ENCODE peak calls at places on chromosomes 7 and 10, in eight cellular contexts. N is astrocyte of the spinal cord, D is cardiac fibroblast, F is ovary, X is tibial artery, A is GM13977, S is heart left ventricle, C is fibroblast of mammary gland. Y is an unnamed sample.

GRCh38 chr10:63901916-63902315 is 380.7 kb downstream of the REEP3 start:
- DNase-seq in X (no peak), N (no peak), A (no peak), C (no peak), D (no peak), F (no peak), S (no peak), Y (peak; percentile 72)

GRCh38 chr10:128130051-128130450 is 3.8 kb upstream of the MKI67 start:
- DNase-seq in A (no peak), S (no peak), F (no peak), N (no peak), C (no peak), D (peak; percentile 26), X (no peak), Y (peak; percentile 69)

GRCh38 chr10:53606951-53607350 is 834.4 kb upstream of the MBL2 start:
- DNase-seq in F (no peak), N (no peak), D (no peak), X (no peak), A (no peak), C (no peak), S (no peak), Y (no peak)

GRCh38 chr7:139457153-139457946 is 26.1 kb downstream of the KLRG2 start:
- DNase-seq in X (no peak), F (no peak), A (no peak), N (no peak), D (peak; percentile 36), C (peak; percentile 22), S (no peak), Y (no peak)

GRCh38 chr7:79159040-79159664 is 294.3 kb downstream of the MAGI2 start:
- DNase-seq in C (no peak), D (no peak), N (no peak), S (no peak), F (no peak), X (no peak), A (no peak), Y (no peak)

GRCh38 chr7:136654406-136654805 is 214.0 kb upstream of the CHRM2 start:
- DNase-seq in F (no peak), S (no peak), D (no peak), A (no peak), N (peak; percentile 6), C (no peak), X (no peak), Y (no peak)

GRCh38 chr10:88428442-88428841 is 154.7 kb downstream of the RNLS start:
- DNase-seq in A (no peak), X (no peak), S (no peak), F (no peak), N (peak; percentile 9), C (peak; percentile 65), D (no peak), Y (peak; percentile 18)

GRCh38 chr10:21172774-21173432 is 275.8 kb upstream of the NEBL start:
- DNase-seq in A (peak; percentile 29), S (peak; percentile 41), C (no peak), N (no peak), D (peak; percentile 24), X (no peak), F (peak; percentile 24), Y (no peak)

GRCh38 chr10:103171278-103171677 is 21.8 kb downstream of the NT5C2 start:
- DNase-seq in X (no peak), F (no peak), A (no peak), C (no peak), D (no peak), N (no peak), S (no peak), Y (no peak)

GRCh38 chr7:12747687-12748306 is 60.4 kb downstream of the ARL4A start:
- DNase-seq in S (no peak), A (no peak), F (no peak), X (no peak), N (no peak), D (no peak), C (peak; percentile 67), Y (no peak)

GRCh38 chr10:86372785-86373239 is 6.2 kb upstream of the GRID1 start:
- DNase-seq in S (no peak), D (no peak), A (no peak), C (no peak), N (no peak), F (no peak), X (peak; percentile 45), Y (no peak)

GRCh38 chr10:4653160-4653559 is 172.8 kb upstream of the AKR1E2 start:
- DNase-seq in C (no peak), F (no peak), S (no peak), N (no peak), X (no peak), D (no peak), A (no peak), Y (no peak)

GRCh38 chr7:141585592-141586510 is 34.6 kb downstream of the AGK start:
- DNase-seq in F (no peak), S (no peak), A (peak; percentile 40), X (no peak), N (peak; percentile 97), D (peak; percentile 79), C (peak; percentile 93), Y (peak; percentile 87)

GRCh38 chr7:1458676-1459511 is at the start of gene MICALL2:
- DNase-seq in C (peak; percentile 89), A (peak; percentile 64), S (peak; percentile 87), F (peak; percentile 82), D (peak; percentile 86), X (peak; percentile 95), N (peak; percentile 88), Y (peak; percentile 83)

GRCh38 chr7:26440993-26441636 is 149.5 kb downstream of the SNX10 start:
- DNase-seq in X (no peak), C (no peak), A (no peak), S (no peak), N (no peak), D (no peak), F (no peak), Y (no peak)

GRCh38 chr7:50349399-50349798 is 44.9 kb downstream of the IKZF1 start:
- DNase-seq in S (no peak), D (no peak), C (no peak), A (no peak), F (no peak), X (no peak), N (no peak), Y (no peak)

GRCh38 chr7:66258409-66258808 is 53.3 kb downstream of the TPST1 start:
- DNase-seq in S (no peak), A (no peak), C (no peak), F (no peak), D (peak; percentile 24), X (no peak), N (peak; percentile 48), Y (peak; percentile 26)

GRCh38 chr7:157224627-157225026 is 85.9 kb downstream of the UBE3C start:
- DNase-seq in N (peak; percentile 37), C (peak; percentile 36), F (no peak), X (no peak), D (peak; percentile 62), S (no peak), A (no peak), Y (peak; percentile 44)

GRCh38 chr7:24907311-24907886 is 72.6 kb downstream of the OSBPL3 start:
- DNase-seq in N (peak; percentile 63), C (peak; percentile 54), A (no peak), F (no peak), D (peak; percentile 43), X (no peak), S (no peak), Y (no peak)

GRCh38 chr10:28533571-28534304 is 820 bp downstream of the WAC start:
- DNase-seq in X (peak; percentile 84), F (peak; percentile 77), N (peak; percentile 36), C (peak; percentile 34), A (peak; percentile 67), D (peak; percentile 39), S (peak; percentile 77), Y (peak; percentile 33)

GRCh38 chr10:51920672-51921071 is 221.3 kb upstream of the CSTF2T start:
- DNase-seq in D (no peak), F (no peak), S (no peak), N (no peak), A (no peak), X (no peak), C (no peak), Y (no peak)

GRCh38 chr10:110642204-110642979 is 1.7 kb upstream of the RBM20 start:
- DNase-seq in S (no peak), X (no peak), D (no peak), F (no peak), A (no peak), N (no peak), C (no peak), Y (no peak)

DNA sequence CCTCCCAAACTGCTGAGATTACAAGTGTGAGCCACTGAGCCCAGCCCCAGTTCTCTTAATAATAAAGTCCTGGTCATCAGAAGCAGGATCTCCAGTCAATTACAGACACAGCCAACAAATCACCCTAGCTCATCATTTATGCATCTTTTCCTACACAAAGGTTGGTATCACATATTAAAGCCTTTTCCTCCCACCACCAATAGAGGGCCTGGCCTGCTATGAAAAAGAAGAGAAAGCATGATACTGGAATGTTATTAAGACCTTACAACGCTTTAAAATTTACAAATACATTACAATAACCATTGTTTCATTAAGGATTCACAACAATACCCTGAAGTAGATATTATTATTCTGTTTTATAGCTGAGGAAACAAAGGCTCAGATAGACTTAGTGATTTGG is 25.9 kb downstream of the VAX1 start:
- DNase-seq in A (no peak), C (no peak), X (no peak), F (no peak), N (no peak), S (no peak), D (no peak), Y (no peak)
- TF ChIP-seq CTCF in A (no peak), C (peak; percentile 41), X (no peak), F (no peak), N (peak; percentile 33), S (no peak), D (peak; percentile 30), Y (peak; percentile 50)

DNA sequence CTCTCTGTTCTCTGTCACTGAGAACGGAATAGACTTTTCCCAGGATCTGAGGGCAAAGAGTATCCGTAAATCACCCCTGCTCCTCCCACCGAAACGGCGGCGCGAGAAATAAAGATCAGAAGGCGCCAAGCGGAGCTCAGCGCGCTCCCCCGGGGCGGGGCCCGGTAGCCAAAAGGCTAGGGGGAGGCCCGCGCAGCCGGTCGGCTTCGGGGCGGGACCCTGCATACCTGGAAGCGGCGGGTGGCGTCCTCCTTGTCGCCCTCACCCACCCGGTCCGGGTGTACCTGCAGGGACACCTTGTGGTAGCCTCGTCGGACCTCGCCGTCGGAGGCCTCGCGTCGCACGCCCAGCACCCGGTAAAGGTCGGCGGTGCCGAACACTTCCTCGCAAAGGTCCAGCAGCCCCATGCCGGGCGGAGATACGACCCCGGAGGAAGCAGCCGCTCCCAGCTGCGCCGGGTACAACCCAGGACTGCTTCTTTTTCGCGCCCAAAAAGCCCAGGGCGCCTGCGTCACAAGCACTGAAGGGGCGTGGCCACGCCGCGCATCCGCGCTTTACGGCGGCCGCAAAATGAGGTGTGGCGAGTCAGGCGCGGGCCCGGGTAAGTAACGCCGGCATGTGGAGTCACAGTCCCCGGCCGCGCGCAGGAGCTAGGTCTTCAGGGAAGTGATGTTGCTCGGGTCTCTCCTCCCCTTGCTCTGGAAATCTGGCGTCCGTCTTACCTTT is at the start of gene DNAJC9:
- DNase-seq in C (peak; percentile 91), X (peak; percentile 98), A (peak; percentile 92), N (peak; percentile 96), S (peak; percentile 97), D (peak; percentile 96), F (peak; percentile 98), Y (peak; percentile 90)
- TF ChIP-seq CTCF in C (no peak), X (no peak), A (peak; percentile 25), N (no peak), S (no peak), D (no peak), F (no peak), Y (peak; percentile 0)

GRCh38 chr7:51455086-51455485 is 138.5 kb upstream of the COBL start:
- DNase-seq in X (no peak), D (no peak), S (no peak), A (no peak), F (no peak), C (no peak), N (no peak), Y (no peak)
- TF ChIP-seq CTCF in X (no peak), D (no peak), S (no peak), A (no peak), F (no peak), C (no peak), N (no peak), Y (no peak)

GRCh38 chr7:88281729-88282128 is 25.0 kb downstream of the STEAP4 start:
- DNase-seq in X (no peak), C (no peak), F (no peak), N (no peak), S (no peak), D (no peak), A (no peak), Y (no peak)
- TF ChIP-seq CTCF in X (no peak), C (no peak), F (no peak), N (no peak), S (no peak), D (no peak), A (no peak), Y (no peak)